ENCODE peak calls at places on chromosomes 1 and 21, in four cellular contexts. H is activated T-cell treated with anti-CD3 and anti-CD28 coated beads for 1 hour, I is NCI-H146, D is caudate nucleus. W is an unnamed sample.
A peak's percentile ranks its signal among the peaks of the same experiment; 100 is the strongest.

GRCh38 chr1:221643404-221644175 is 98.3 kb downstream of the DUSP10 start:
- DNase-seq in H (no peak), I (no peak), D (no peak), W (no peak)

GRCh38 chr1:18387307-18387706 is 93.4 kb upstream of the KLHDC7A start:
- DNase-seq in H (no peak), I (no peak), D (no peak), W (no peak)

GRCh38 chr1:67689267-67690017 is 4.4 kb downstream of the GADD45A start:
- DNase-seq in H (no peak), I (no peak), D (no peak), W (no peak)

GRCh38 chr1:15525043-15525958 is 1.3 kb upstream of the CASP9 start:
- DNase-seq in H (no peak), I (no peak), D (no peak), W (no peak)

GRCh38 chr1:19644422-19644760 is 280 bp downstream of the NBL1 start:
- DNase-seq in H (no peak), I (no peak), D (no peak), W (no peak)

GRCh38 chr1:12376236-12377064 is 146.6 kb downstream of the VPS13D start:
- DNase-seq in H (no peak), I (no peak), D (no peak), W (no peak)

GRCh38 chr1:110057963-110058518 is 12.4 kb downstream of the ALX3 start:
- DNase-seq in H (no peak), I (no peak), D (no peak), W (no peak)

GRCh38 chr1:51519048-51519856 is at the start of gene EPS15:
- DNase-seq in H (peak; percentile 78), I (peak; percentile 75), D (peak; percentile 71), W (peak; percentile 68)

GRCh38 chr21:28550057-28550825 is 442.4 kb downstream of the LTN1 start:
- DNase-seq in H (no peak), I (no peak), D (no peak), W (no peak)

GRCh38 chr1:7295946-7296345 is 475.1 kb upstream of the VAMP3 start:
- DNase-seq in H (no peak), I (no peak), D (no peak), W (no peak)

GRCh38 chr1:166090244-166090643 is 76.6 kb downstream of the FAM78B start:
- DNase-seq in H (no peak), I (no peak), D (no peak), W (no peak)

GRCh38 chr1:181623850-181624249 is 140.5 kb downstream of the CACNA1E start:
- DNase-seq in H (no peak), I (no peak), D (no peak), W (no peak)

GRCh38 chr1:117128323-117129079 is 7.0 kb upstream of the TRIM45 start:
- DNase-seq in H (no peak), I (peak; percentile 45), D (no peak), W (no peak)

GRCh38 chr1:56196839-56197238 is 382.5 kb downstream of the PLPP3 start:
- DNase-seq in H (no peak), I (no peak), D (no peak), W (no peak)

GRCh38 chr1:179883739-179884138 is 1.7 kb downstream of the TOR1AIP1 start:
- DNase-seq in H (peak; percentile 26), I (no peak), D (no peak), W (peak; percentile 50)

GRCh38 chr21:43613755-43614638 is 45.3 kb downstream of the HSF2BP start:
- DNase-seq in H (no peak), I (no peak), D (no peak), W (no peak)

GRCh38 chr1:41221995-41222991 is 19.8 kb downstream of the SCMH1 start:
- DNase-seq in H (no peak), I (no peak), D (no peak), W (no peak)

GRCh38 chr1:151828931-151829330 is 2.7 kb downstream of the RORC start:
- DNase-seq in H (no peak), I (peak; percentile 9), D (no peak), W (no peak)